ENCODE peak calls at places on chromosomes 3 and 15, in four cellular contexts. U is GM23248, M is K562, H is DND-41. S is an unnamed sample.
A peak's percentile ranks its signal among the peaks of the same experiment; 100 is the strongest.

GRCh38 chr15:78739206-78739605 is 72.1 kb downstream of the ADAMTS7 start:
- DNase-seq in U (no peak), M (no peak), H (no peak), S (peak; percentile 31)

GRCh38 chr3:20561166-20561565 is 375.2 kb upstream of the SGO1 start:
- DNase-seq in U (no peak), M (no peak), H (no peak), S (no peak)

GRCh38 chr3:18499256-18499655 is 74.1 kb upstream of the SATB1 start:
- DNase-seq in U (no peak), M (no peak), H (peak; percentile 67), S (peak; percentile 58)

GRCh38 chr3:147574622-147575021 is 165.5 kb downstream of the ZIC1 start:
- DNase-seq in U (no peak), M (no peak), H (no peak), S (no peak)

GRCh38 chr3:97914390-97914789 is 57.8 kb downstream of the RIOX2 start:
- DNase-seq in U (peak; percentile 12), M (no peak), H (no peak), S (no peak)

GRCh38 chr3:50028336-50028735 is 60.4 kb upstream of the RBM5 start:
- DNase-seq in U (peak; percentile 45), M (no peak), H (no peak), S (no peak)

GRCh38 chr15:46080018-46080417 is 445.2 kb downstream of the SQOR start:
- DNase-seq in U (no peak), M (no peak), H (no peak), S (no peak)

GRCh38 chr3:63979093-63979492 is 44.2 kb downstream of the PSMD6 start:
- DNase-seq in U (no peak), M (no peak), H (no peak), S (no peak)

GRCh38 chr3:108433928-108434327 is 76.5 kb downstream of the MYH15 start:
- DNase-seq in U (no peak), M (no peak), H (no peak), S (no peak)

GRCh38 chr3:12994357-12994606 is 78.9 kb downstream of the IQSEC1 start:
- DNase-seq in U (peak; percentile 34), M (no peak), H (no peak), S (no peak)

GRCh38 chr3:195040094-195040493 is 230.9 kb downstream of the XXYLT1 start:
- DNase-seq in U (no peak), M (no peak), H (no peak), S (peak; percentile 71)

GRCh38 chr15:80010131-80010673 is 39.2 kb upstream of the BCL2A1 start:
- DNase-seq in U (peak; percentile 70), M (no peak), H (no peak), S (peak; percentile 52)

GRCh38 chr3:146800484-146800883 is 195.3 kb upstream of the PLSCR5 start:
- DNase-seq in U (no peak), M (no peak), H (no peak), S (no peak)

GRCh38 chr15:89442671-89443307 is 53.6 kb downstream of the RHCG start:
- DNase-seq in U (peak; percentile 67), M (peak; percentile 79), H (peak; percentile 62), S (peak; percentile 94)

GRCh38 chr3:6640907-6641306 is 220.0 kb upstream of the GRM7 start:
- DNase-seq in U (no peak), M (no peak), H (no peak), S (no peak)

GRCh38 chr15:100787567-100787941 is 92.1 kb upstream of the ALDH1A3 start:
- DNase-seq in U (no peak), M (no peak), H (no peak), S (no peak)

GRCh38 chr3:48475188-48475587 is 28.7 kb downstream of the ATRIP start:
- DNase-seq in U (no peak), M (no peak), H (no peak), S (no peak)

GRCh38 chr3:32203854-32204253 is 34.6 kb upstream of the CMTM8 start:
- DNase-seq in U (peak; percentile 47), M (no peak), H (no peak), S (no peak)

GRCh38 chr3:145623349-145623748 is 537.6 kb downstream of the PLOD2 start:
- DNase-seq in U (no peak), M (no peak), H (no peak), S (no peak)

GRCh38 chr3:155730843-155731242 is 14.0 kb downstream of the PLCH1 start:
- DNase-seq in U (no peak), M (no peak), H (no peak), S (no peak)

GRCh38 chr3:179563298-179563934 is 690 bp downstream of the ACTL6A start:
- DNase-seq in U (peak; percentile 96), M (peak; percentile 56), H (peak; percentile 66), S (peak; percentile 89)

GRCh38 chr3:142861926-142862325 is 27.0 kb downstream of the PCOLCE2 start:
- DNase-seq in U (no peak), M (no peak), H (no peak), S (no peak)

GRCh38 chr3:50189274-50189673 is 2.1 kb upstream of the GNAT1 start:
- DNase-seq in U (peak; percentile 94), M (peak; percentile 50), H (peak; percentile 61), S (peak; percentile 87)

GRCh38 chr3:41932511-41932910 is 29.4 kb downstream of the ULK4 start:
- DNase-seq in U (no peak), M (no peak), H (no peak), S (peak; percentile 11)

GRCh38 chr3:192899540-192899982 is 18.1 kb downstream of the MB21D2 start:
- DNase-seq in U (peak; percentile 89), M (no peak), H (no peak), S (no peak)

GRCh38 chr15:41941644-41942415 is 30.5 kb downstream of the EHD4 start:
- DNase-seq in U (no peak), M (no peak), H (no peak), S (no peak)

GRCh38 chr3:28149960-28150359 is 91.5 kb upstream of the CMC1 start:
- DNase-seq in U (no peak), M (no peak), H (no peak), S (no peak)

GRCh38 chr15:64842099-64842940 is 605 bp downstream of the PLEKHO2 start:
- DNase-seq in U (peak; percentile 58), M (no peak), H (no peak), S (peak; percentile 65)

GRCh38 chr3:106332884-106333283 is 464.1 kb upstream of the CBLB start:
- DNase-seq in U (no peak), M (no peak), H (no peak), S (peak; percentile 45)

GRCh38 chr15:67133738-67134576 is 68.6 kb downstream of the SMAD3 start:
- DNase-seq in U (peak; percentile 57), M (no peak), H (no peak), S (peak; percentile 83)

GRCh38 chr3:124609402-124609801 is 120.8 kb upstream of the UMPS start:
- DNase-seq in U (peak; percentile 48), M (no peak), H (no peak), S (no peak)
- H3K4me1 ChIP-seq in U (peaks cover 9% of the 10 kb centered on the region), M (no peaks in the 10 kb centered on the region), H (no peaks in the 10 kb centered on the region), S (no peaks in the 10 kb centered on the region)

DNA sequence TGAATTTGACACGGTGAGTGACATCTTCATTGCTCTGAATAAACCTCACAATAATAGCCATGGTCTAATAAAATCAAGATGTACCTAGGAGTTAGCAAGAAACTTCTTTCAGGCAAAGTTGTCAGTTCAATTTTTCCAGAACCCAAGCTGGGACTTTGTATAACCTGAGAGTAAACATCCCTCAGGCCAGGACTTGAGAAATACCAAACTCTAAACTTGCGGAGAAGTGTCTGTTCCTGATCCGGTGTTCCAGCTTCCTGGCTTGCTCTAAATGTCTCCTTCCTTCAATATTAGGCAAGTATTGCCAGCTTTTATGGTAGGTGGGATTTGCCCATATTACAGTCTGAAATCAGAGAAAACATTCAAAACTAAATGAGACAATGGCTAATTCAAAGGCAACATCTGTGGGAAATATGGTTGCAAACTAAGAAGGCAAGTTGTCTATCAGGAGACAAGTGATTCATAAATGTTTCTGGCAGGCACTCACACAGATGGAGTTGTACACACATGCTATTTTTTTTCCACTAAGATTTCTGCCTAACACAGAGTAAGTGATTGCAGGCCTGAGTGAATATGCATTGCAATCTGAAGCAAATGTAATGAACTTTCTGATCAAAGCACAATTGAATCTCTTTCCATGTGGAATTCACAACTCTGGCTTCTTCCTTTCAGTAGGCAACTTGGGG is 88.3 kb upstream of the COL8A1 start:
- DNase-seq in U (peak; percentile 57), M (no peak), H (no peak), S (no peak)
- H3K4me1 ChIP-seq in U (peaks cover 13% of the 10 kb centered on the region), M (no peaks in the 10 kb centered on the region), H (no peaks in the 10 kb centered on the region), S (no peaks in the 10 kb centered on the region)

DNA sequence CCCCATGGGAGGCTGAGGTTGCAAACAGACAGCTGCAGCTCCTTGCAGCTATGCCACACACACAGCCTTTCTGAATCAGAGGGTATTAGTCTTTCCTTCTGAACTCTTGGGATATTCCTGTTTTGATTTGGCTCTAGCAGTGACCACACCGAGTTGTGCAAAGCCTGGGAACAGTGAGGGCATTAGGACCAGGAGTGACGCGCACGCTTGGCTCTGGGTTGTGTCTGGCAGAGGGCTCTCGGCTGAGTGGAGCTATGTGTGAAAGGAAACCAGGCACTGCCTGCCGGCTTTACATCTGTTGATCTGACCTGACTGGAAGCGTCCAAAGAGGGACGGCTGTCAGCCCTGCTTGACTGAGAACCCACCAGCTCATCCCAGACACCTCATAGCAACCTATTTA is at the start of gene GALNT15:
- DNase-seq in U (peak; percentile 99), M (no peak), H (no peak), S (no peak)
- H3K4me1 ChIP-seq in U (peaks cover 58% of the 10 kb centered on the region), M (no peaks in the 10 kb centered on the region), H (peaks cover 10% of the 10 kb centered on the region), S (no peaks in the 10 kb centered on the region)

GRCh38 chr15:70089692-70089971 is 8.1 kb downstream of the TLE3 start:
- DNase-seq in U (peak; percentile 60), M (no peak), H (no peak), S (no peak)
- H3K4me1 ChIP-seq in U (peaks cover 32% of the 10 kb centered on the region), M (peaks cover 82% of the 10 kb centered on the region), H (peaks cover 20% of the 10 kb centered on the region), S (peaks cover 8% of the 10 kb centered on the region)

DNA sequence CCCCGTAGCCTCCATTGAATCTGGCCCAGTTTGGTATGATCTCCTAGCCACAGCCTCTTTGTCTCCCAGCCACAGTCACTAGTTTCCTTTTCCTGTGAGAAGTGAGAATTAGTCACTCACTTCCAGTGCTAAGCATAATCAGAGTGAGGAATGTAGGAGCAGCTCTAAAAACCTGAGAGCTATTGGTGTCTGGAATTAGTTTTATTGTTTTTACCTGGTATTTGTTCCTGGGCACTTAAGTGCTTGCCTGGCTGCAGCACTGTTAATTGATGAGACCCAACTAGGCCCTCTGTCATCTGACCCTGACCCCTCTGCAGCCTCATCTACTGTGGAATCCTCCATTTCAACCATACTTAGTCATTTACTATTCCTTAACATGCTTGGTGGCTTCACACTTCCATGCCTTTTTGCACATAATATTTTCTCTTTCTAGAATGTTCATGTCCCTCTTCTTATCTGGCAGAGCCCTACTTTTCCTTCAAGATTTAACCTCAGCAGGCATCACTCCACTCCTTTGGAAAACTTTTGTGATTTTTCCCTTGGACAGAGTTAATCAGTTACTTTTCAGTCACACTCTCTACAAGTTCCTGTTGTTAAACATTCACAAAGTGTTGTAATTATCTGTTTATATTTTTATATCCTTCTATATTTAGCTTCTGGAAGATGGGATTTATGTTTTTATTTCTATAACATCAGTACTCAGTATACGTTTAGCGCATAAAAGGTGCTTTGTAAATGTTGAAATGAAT is 48.8 kb downstream of the PDE8A start:
- DNase-seq in U (peak; percentile 77), M (no peak), H (no peak), S (no peak)
- H3K4me1 ChIP-seq in U (peaks cover 21% of the 10 kb centered on the region), M (peaks cover 15% of the 10 kb centered on the region), H (no peaks in the 10 kb centered on the region), S (no peaks in the 10 kb centered on the region)

GRCh38 chr3:167969554-167969953 is 126.2 kb downstream of the GOLIM4 start:
- DNase-seq in U (no peak), M (no peak), H (no peak), S (no peak)
- H3K4me1 ChIP-seq in U (no peaks in the 10 kb centered on the region), M (no peaks in the 10 kb centered on the region), H (no peaks in the 10 kb centered on the region), S (no peaks in the 10 kb centered on the region)

S was measured in Karpas-422.